ENCODE peak calls at places on chromosomes 5 and 9, in eight cellular contexts. One of them, this sample, is unnamed.

GRCh38 chr5:57692582-57693487 is 210.2 kb upstream of the ACTBL2 start:
- DNase-seq in GM18507: no peak
- DNase-seq in dermis blood vessel endothelial cell: peak
- DNase-seq in astrocyte: peak
- DNase-seq in hepatocyte: peak
- DNase-seq in GM13977: no peak
- DNase-seq in Ammon's horn: peak
- DNase-seq in iPS-NIHi11: peak
- DNase-seq in this sample: no peak

GRCh38 chr5:15601274-15601673 is 101.3 kb downstream of the FBXL7 start:
- DNase-seq in GM18507: no peak
- DNase-seq in dermis blood vessel endothelial cell: no peak
- DNase-seq in astrocyte: no peak
- DNase-seq in hepatocyte: no peak
- DNase-seq in GM13977: no peak
- DNase-seq in Ammon's horn: peak
- DNase-seq in iPS-NIHi11: peak
- DNase-seq in this sample: no peak

GRCh38 chr9:83312543-83312942 is 225.7 kb downstream of the FRMD3 start:
- DNase-seq in GM18507: no peak
- DNase-seq in dermis blood vessel endothelial cell: no peak
- DNase-seq in astrocyte: no peak
- DNase-seq in hepatocyte: no peak
- DNase-seq in GM13977: no peak
- DNase-seq in Ammon's horn: no peak
- DNase-seq in iPS-NIHi11: no peak
- DNase-seq in this sample: no peak

GRCh38 chr5:68544656-68545565 is 329.4 kb downstream of the PIK3R1 start:
- DNase-seq in GM18507: no peak
- DNase-seq in dermis blood vessel endothelial cell: no peak
- DNase-seq in astrocyte: no peak
- DNase-seq in hepatocyte: peak
- DNase-seq in GM13977: no peak
- DNase-seq in Ammon's horn: no peak
- DNase-seq in iPS-NIHi11: no peak
- DNase-seq in this sample: no peak

GRCh38 chr9:21559402-21560280 is 77.5 kb upstream of the IFNE start:
- DNase-seq in GM18507: peak
- DNase-seq in dermis blood vessel endothelial cell: peak
- DNase-seq in astrocyte: peak
- DNase-seq in hepatocyte: peak
- DNase-seq in GM13977: peak
- DNase-seq in Ammon's horn: peak
- DNase-seq in iPS-NIHi11: peak
- DNase-seq in this sample: peak

GRCh38 chr5:113806823-113807222 is 293.3 kb downstream of the YTHDC2 start:
- DNase-seq in GM18507: no peak
- DNase-seq in dermis blood vessel endothelial cell: no peak
- DNase-seq in astrocyte: no peak
- DNase-seq in hepatocyte: peak
- DNase-seq in GM13977: no peak
- DNase-seq in Ammon's horn: peak
- DNase-seq in iPS-NIHi11: no peak
- DNase-seq in this sample: no peak

GRCh38 chr9:89555426-89556375 is 49.1 kb upstream of the GADD45G start:
- DNase-seq in GM18507: no peak
- DNase-seq in dermis blood vessel endothelial cell: peak
- DNase-seq in astrocyte: no peak
- DNase-seq in hepatocyte: no peak
- DNase-seq in GM13977: peak
- DNase-seq in Ammon's horn: no peak
- DNase-seq in iPS-NIHi11: no peak
- DNase-seq in this sample: peak

GRCh38 chr9:76887951-76888350 is 18.0 kb downstream of the PRUNE2 start:
- DNase-seq in GM18507: no peak
- DNase-seq in dermis blood vessel endothelial cell: no peak
- DNase-seq in astrocyte: no peak
- DNase-seq in hepatocyte: no peak
- DNase-seq in GM13977: no peak
- DNase-seq in Ammon's horn: no peak
- DNase-seq in iPS-NIHi11: peak
- DNase-seq in this sample: no peak

GRCh38 chr9:107269681-107270080 is 13.4 kb upstream of the RAD23B start:
- DNase-seq in GM18507: no peak
- DNase-seq in dermis blood vessel endothelial cell: no peak
- DNase-seq in astrocyte: no peak
- DNase-seq in hepatocyte: no peak
- DNase-seq in GM13977: no peak
- DNase-seq in Ammon's horn: no peak
- DNase-seq in iPS-NIHi11: no peak
- DNase-seq in this sample: no peak

GRCh38 chr5:10607666-10608442 is 44.0 kb downstream of the ANKRD33B start:
- DNase-seq in GM18507: no peak
- DNase-seq in dermis blood vessel endothelial cell: no peak
- DNase-seq in astrocyte: peak
- DNase-seq in hepatocyte: peak
- DNase-seq in GM13977: no peak
- DNase-seq in Ammon's horn: no peak
- DNase-seq in iPS-NIHi11: no peak
- DNase-seq in this sample: peak

GRCh38 chr5:1255081-1255561 is 29.9 kb downstream of the SLC6A18 start:
- DNase-seq in GM18507: no peak
- DNase-seq in dermis blood vessel endothelial cell: no peak
- DNase-seq in astrocyte: no peak
- DNase-seq in hepatocyte: no peak
- DNase-seq in GM13977: no peak
- DNase-seq in Ammon's horn: no peak
- DNase-seq in iPS-NIHi11: no peak
- DNase-seq in this sample: no peak

GRCh38 chr9:100375677-100376076 is 22.9 kb upstream of the TEX10 start:
- DNase-seq in GM18507: no peak
- DNase-seq in dermis blood vessel endothelial cell: no peak
- DNase-seq in astrocyte: no peak
- DNase-seq in hepatocyte: peak
- DNase-seq in GM13977: no peak
- DNase-seq in Ammon's horn: no peak
- DNase-seq in iPS-NIHi11: no peak
- DNase-seq in this sample: no peak

GRCh38 chr5:9288234-9288633 is 257.6 kb downstream of the SEMA5A start:
- DNase-seq in GM18507: no peak
- DNase-seq in dermis blood vessel endothelial cell: no peak
- DNase-seq in astrocyte: no peak
- DNase-seq in hepatocyte: no peak
- DNase-seq in GM13977: no peak
- DNase-seq in Ammon's horn: peak
- DNase-seq in iPS-NIHi11: no peak
- DNase-seq in this sample: no peak

GRCh38 chr9:130663258-130664171 is 879 bp upstream of the PRDM12 start:
- DNase-seq in GM18507: no peak
- DNase-seq in dermis blood vessel endothelial cell: no peak
- DNase-seq in astrocyte: no peak
- DNase-seq in hepatocyte: no peak
- DNase-seq in GM13977: peak
- DNase-seq in Ammon's horn: no peak
- DNase-seq in iPS-NIHi11: peak
- DNase-seq in this sample: peak

GRCh38 chr5:108481355-108481931 is 99.5 kb upstream of the FBXL17 start:
- DNase-seq in GM18507: no peak
- DNase-seq in dermis blood vessel endothelial cell: peak
- DNase-seq in astrocyte: no peak
- DNase-seq in hepatocyte: peak
- DNase-seq in GM13977: peak
- DNase-seq in Ammon's horn: peak
- DNase-seq in iPS-NIHi11: peak
- DNase-seq in this sample: peak

GRCh38 chr9:98794802-98795201 is 1.6 kb downstream of the ANKS6 start:
- DNase-seq in GM18507: no peak
- DNase-seq in dermis blood vessel endothelial cell: no peak
- DNase-seq in astrocyte: no peak
- DNase-seq in hepatocyte: peak
- DNase-seq in GM13977: no peak
- DNase-seq in Ammon's horn: no peak
- DNase-seq in iPS-NIHi11: no peak
- DNase-seq in this sample: no peak

GRCh38 chr5:116494784-116495480 is 79.7 kb downstream of the SEMA6A start:
- DNase-seq in GM18507: no peak
- DNase-seq in dermis blood vessel endothelial cell: no peak
- DNase-seq in astrocyte: no peak
- DNase-seq in hepatocyte: no peak
- DNase-seq in GM13977: no peak
- DNase-seq in Ammon's horn: no peak
- DNase-seq in iPS-NIHi11: peak
- DNase-seq in this sample: no peak

GRCh38 chr5:89546658-89547057 is 663.7 kb upstream of the MEF2C start:
- DNase-seq in GM18507: no peak
- DNase-seq in dermis blood vessel endothelial cell: no peak
- DNase-seq in astrocyte: no peak
- DNase-seq in hepatocyte: no peak
- DNase-seq in GM13977: no peak
- DNase-seq in Ammon's horn: no peak
- DNase-seq in iPS-NIHi11: no peak
- DNase-seq in this sample: no peak

GRCh38 chr9:120927125-120928014 is 774 bp upstream of the TRAF1 start:
- DNase-seq in GM18507: no peak
- DNase-seq in dermis blood vessel endothelial cell: no peak
- DNase-seq in astrocyte: no peak
- DNase-seq in hepatocyte: no peak
- DNase-seq in GM13977: no peak
- DNase-seq in Ammon's horn: no peak
- DNase-seq in iPS-NIHi11: no peak
- DNase-seq in this sample: no peak

GRCh38 chr5:3200356-3200755 is 395.3 kb upstream of the IRX1 start:
- DNase-seq in GM18507: no peak
- DNase-seq in dermis blood vessel endothelial cell: no peak
- DNase-seq in astrocyte: no peak
- DNase-seq in hepatocyte: no peak
- DNase-seq in GM13977: no peak
- DNase-seq in Ammon's horn: no peak
- DNase-seq in iPS-NIHi11: no peak
- DNase-seq in this sample: no peak

GRCh38 chr5:122126711-122127385 is 2.5 kb upstream of the ZNF474 start:
- DNase-seq in GM18507: no peak
- DNase-seq in dermis blood vessel endothelial cell: no peak
- DNase-seq in astrocyte: peak
- DNase-seq in hepatocyte: peak
- DNase-seq in GM13977: no peak
- DNase-seq in Ammon's horn: peak
- DNase-seq in iPS-NIHi11: no peak
- DNase-seq in this sample: no peak

GRCh38 chr9:33139421-33140228 is 27.5 kb downstream of the B4GALT1 start:
- DNase-seq in GM18507: no peak
- DNase-seq in dermis blood vessel endothelial cell: peak
- DNase-seq in astrocyte: peak
- DNase-seq in hepatocyte: peak
- DNase-seq in GM13977: no peak
- DNase-seq in Ammon's horn: peak
- DNase-seq in iPS-NIHi11: peak
- DNase-seq in this sample: no peak

GRCh38 chr9:6024035-6024554 is 8.7 kb upstream of the RANBP6 start:
- DNase-seq in GM18507: no peak
- DNase-seq in dermis blood vessel endothelial cell: peak
- DNase-seq in astrocyte: no peak
- DNase-seq in hepatocyte: peak
- DNase-seq in GM13977: peak
- DNase-seq in Ammon's horn: no peak
- DNase-seq in iPS-NIHi11: peak
- DNase-seq in this sample: peak

GRCh38 chr9:125586173-125586512 is 120.9 kb downstream of the MAPKAP1 start:
- DNase-seq in GM18507: no peak
- DNase-seq in dermis blood vessel endothelial cell: no peak
- DNase-seq in astrocyte: no peak
- DNase-seq in hepatocyte: no peak
- DNase-seq in GM13977: no peak
- DNase-seq in Ammon's horn: no peak
- DNase-seq in iPS-NIHi11: no peak
- DNase-seq in this sample: no peak